ENCODE peak calls at places on chromosomes 12 and 14, in nine cellular contexts. One of them, this sample, is unnamed. For H3K4me1, the result is how much of the 10 kb centered on the place peaks cover.

GRCh38 chr14:50333010-50333409 is 20.9 kb downstream of the DMAC2L start:
- DNase-seq in thyroid gland: no peak
- DNase-seq in tibial artery: no peak
- DNase-seq in hepatocyte: no peak
- DNase-seq in sigmoid colon: peak
- DNase-seq in lower lobe of right lung: no peak
- DNase-seq in adrenal gland: peak
- DNase-seq in H9: no peak
- DNase-seq in upper lobe of right lung: no peak
- DNase-seq in this sample: no peak

GRCh38 chr12:42145552-42146215 is 1.0 kb upstream of the GXYLT1 start:
- DNase-seq in sigmoid colon: no peak
- DNase-seq in upper lobe of right lung: no peak
- DNase-seq in lower lobe of right lung: no peak
- DNase-seq in H9: peak
- DNase-seq in tibial artery: no peak
- DNase-seq in adrenal gland: no peak
- DNase-seq in thyroid gland: no peak
- DNase-seq in hepatocyte: peak
- DNase-seq in this sample: no peak

GRCh38 chr12:106248849-106249371 is 1.1 kb upstream of the CKAP4 start:
- DNase-seq in H9: no peak
- DNase-seq in thyroid gland: no peak
- DNase-seq in upper lobe of right lung: no peak
- DNase-seq in tibial artery: no peak
- DNase-seq in sigmoid colon: no peak
- DNase-seq in adrenal gland: peak
- DNase-seq in hepatocyte: no peak
- DNase-seq in lower lobe of right lung: peak
- DNase-seq in this sample: no peak

GRCh38 chr12:42603246-42603645 is 13.7 kb upstream of the PRICKLE1 start:
- DNase-seq in lower lobe of right lung: no peak
- DNase-seq in thyroid gland: no peak
- DNase-seq in adrenal gland: no peak
- DNase-seq in hepatocyte: no peak
- DNase-seq in tibial artery: no peak
- DNase-seq in upper lobe of right lung: no peak
- DNase-seq in sigmoid colon: no peak
- DNase-seq in H9: no peak
- DNase-seq in this sample: no peak

GRCh38 chr12:57845478-57846284 is 848 bp downstream of the CTDSP2 start:
- DNase-seq in tibial artery: peak
- DNase-seq in lower lobe of right lung: peak
- DNase-seq in hepatocyte: peak
- DNase-seq in thyroid gland: peak
- DNase-seq in upper lobe of right lung: peak
- DNase-seq in adrenal gland: peak
- DNase-seq in H9: peak
- DNase-seq in sigmoid colon: peak
- DNase-seq in this sample: peak

GRCh38 chr12:23504043-23504442 is 445.4 kb downstream of the SOX5 start:
- DNase-seq in lower lobe of right lung: no peak
- DNase-seq in thyroid gland: no peak
- DNase-seq in adrenal gland: no peak
- DNase-seq in H9: peak
- DNase-seq in tibial artery: no peak
- DNase-seq in upper lobe of right lung: no peak
- DNase-seq in sigmoid colon: no peak
- DNase-seq in hepatocyte: no peak
- DNase-seq in this sample: no peak

GRCh38 chr12:7265251-7265650 is 38.6 kb upstream of the ACSM4 start:
- DNase-seq in lower lobe of right lung: no peak
- DNase-seq in adrenal gland: no peak
- DNase-seq in sigmoid colon: no peak
- DNase-seq in H9: no peak
- DNase-seq in hepatocyte: no peak
- DNase-seq in tibial artery: no peak
- DNase-seq in upper lobe of right lung: no peak
- DNase-seq in thyroid gland: no peak
- DNase-seq in this sample: no peak

GRCh38 chr12:94080684-94081009 is 67.7 kb upstream of the PLXNC1 start:
- DNase-seq in upper lobe of right lung: no peak
- DNase-seq in adrenal gland: no peak
- DNase-seq in thyroid gland: no peak
- DNase-seq in H9: no peak
- DNase-seq in lower lobe of right lung: no peak
- DNase-seq in tibial artery: no peak
- DNase-seq in hepatocyte: no peak
- DNase-seq in sigmoid colon: no peak
- DNase-seq in this sample: no peak

GRCh38 chr12:65121049-65121955 is at the start of gene WIF1:
- DNase-seq in lower lobe of right lung: peak
- DNase-seq in upper lobe of right lung: peak
- DNase-seq in sigmoid colon: peak
- DNase-seq in H9: peak
- DNase-seq in hepatocyte: peak
- DNase-seq in thyroid gland: peak
- DNase-seq in tibial artery: peak
- DNase-seq in adrenal gland: no peak
- DNase-seq in this sample: peak

GRCh38 chr14:32607399-32607798 is 278.3 kb downstream of the AKAP6 start:
- DNase-seq in hepatocyte: no peak
- DNase-seq in H9: no peak
- DNase-seq in adrenal gland: no peak
- DNase-seq in lower lobe of right lung: no peak
- DNase-seq in thyroid gland: no peak
- DNase-seq in upper lobe of right lung: no peak
- DNase-seq in sigmoid colon: no peak
- DNase-seq in tibial artery: no peak
- DNase-seq in this sample: no peak

GRCh38 chr12:124833693-124834122 is 30.0 kb downstream of the SCARB1 start:
- DNase-seq in lower lobe of right lung: no peak
- DNase-seq in hepatocyte: no peak
- DNase-seq in sigmoid colon: no peak
- DNase-seq in tibial artery: peak
- DNase-seq in H9: peak
- DNase-seq in adrenal gland: peak
- DNase-seq in thyroid gland: no peak
- DNase-seq in upper lobe of right lung: no peak
- DNase-seq in this sample: no peak

GRCh38 chr12:78060186-78060585 is 229.5 kb downstream of the NAV3 start:
- DNase-seq in H9: no peak
- DNase-seq in sigmoid colon: no peak
- DNase-seq in hepatocyte: no peak
- DNase-seq in thyroid gland: no peak
- DNase-seq in upper lobe of right lung: no peak
- DNase-seq in tibial artery: no peak
- DNase-seq in adrenal gland: no peak
- DNase-seq in lower lobe of right lung: no peak
- DNase-seq in this sample: no peak

DNA sequence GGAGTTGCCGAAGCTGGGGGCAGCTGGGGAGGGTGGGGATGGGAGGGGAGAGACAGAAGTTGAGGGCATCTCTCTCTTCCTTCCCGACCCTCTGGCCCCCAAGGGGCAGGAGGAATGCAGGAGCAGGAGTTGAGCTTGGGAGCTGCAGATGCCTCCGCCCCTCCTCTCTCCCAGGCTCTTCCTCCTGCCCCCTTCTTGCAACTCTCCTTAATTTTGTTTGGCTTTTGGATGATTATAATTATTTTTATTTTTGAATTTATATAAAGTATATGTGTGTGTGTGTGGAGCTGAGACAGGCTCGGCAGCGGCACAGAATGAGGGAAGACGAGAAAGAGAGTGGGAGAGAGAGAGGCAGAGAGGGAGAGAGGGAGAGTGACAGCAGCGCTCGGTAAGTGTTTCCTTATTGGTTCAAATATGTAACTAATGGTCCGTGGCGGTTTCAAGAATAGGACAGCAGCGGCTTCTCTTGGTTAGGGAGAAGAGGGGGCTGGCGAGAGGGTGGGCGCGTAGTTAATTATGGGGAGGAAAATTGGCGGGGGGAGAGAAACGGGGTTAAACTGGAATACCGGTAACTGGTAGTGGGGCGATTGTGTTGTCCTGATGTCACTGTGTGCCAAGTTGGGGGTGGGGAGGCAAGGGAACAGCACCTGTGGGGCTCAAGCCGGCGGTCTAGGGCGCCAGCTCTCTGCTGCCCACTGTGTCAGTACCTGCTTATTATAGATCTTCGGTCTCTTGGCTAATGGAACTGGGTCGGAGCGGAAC is 8.4 kb downstream of the HOXC8 start:
- DNase-seq in thyroid gland: no peak
- DNase-seq in adrenal gland: peak
- DNase-seq in H9: peak
- DNase-seq in lower lobe of right lung: no peak
- DNase-seq in upper lobe of right lung: no peak
- DNase-seq in tibial artery: peak
- DNase-seq in hepatocyte: no peak
- DNase-seq in sigmoid colon: no peak
- DNase-seq in this sample: no peak
- TF ChIP-seq CTCF in thyroid gland: no peak
- TF ChIP-seq CTCF in adrenal gland: no peak
- TF ChIP-seq CTCF in H9: no peak
- TF ChIP-seq CTCF in lower lobe of right lung: no peak
- TF ChIP-seq CTCF in upper lobe of right lung: no peak
- TF ChIP-seq CTCF in tibial artery: no peak
- TF ChIP-seq CTCF in hepatocyte: no peak
- TF ChIP-seq CTCF in sigmoid colon: no peak
- TF ChIP-seq CTCF in this sample: no peak

GRCh38 chr14:52926994-52927393 is 23.9 kb downstream of the FERMT2 start:
- DNase-seq in thyroid gland: no peak
- DNase-seq in hepatocyte: no peak
- DNase-seq in tibial artery: no peak
- DNase-seq in H9: no peak
- DNase-seq in sigmoid colon: no peak
- DNase-seq in lower lobe of right lung: no peak
- DNase-seq in adrenal gland: no peak
- DNase-seq in upper lobe of right lung: no peak
- DNase-seq in this sample: no peak
- H3K4me1 ChIP-seq in thyroid gland: half or more
- H3K4me1 ChIP-seq in hepatocyte: under half
- H3K4me1 ChIP-seq in tibial artery: half or more
- H3K4me1 ChIP-seq in H9: under half
- H3K4me1 ChIP-seq in sigmoid colon: half or more
- H3K4me1 ChIP-seq in lower lobe of right lung: half or more
- H3K4me1 ChIP-seq in adrenal gland: under half
- H3K4me1 ChIP-seq in upper lobe of right lung: under half
- H3K4me1 ChIP-seq in this sample: under half

GRCh38 chr14:30873308-30874119 is 845 bp upstream of the COCH start:
- DNase-seq in hepatocyte: no peak
- DNase-seq in thyroid gland: no peak
- DNase-seq in upper lobe of right lung: no peak
- DNase-seq in lower lobe of right lung: no peak
- DNase-seq in adrenal gland: no peak
- DNase-seq in tibial artery: no peak
- DNase-seq in sigmoid colon: no peak
- DNase-seq in H9: no peak
- DNase-seq in this sample: no peak

GRCh38 chr14:30874999-30875787 is 834 bp downstream of the COCH start:
- DNase-seq in adrenal gland: no peak
- DNase-seq in sigmoid colon: no peak
- DNase-seq in upper lobe of right lung: no peak
- DNase-seq in tibial artery: no peak
- DNase-seq in thyroid gland: no peak
- DNase-seq in lower lobe of right lung: no peak
- DNase-seq in hepatocyte: peak
- DNase-seq in H9: peak
- DNase-seq in this sample: peak

GRCh38 chr14:30875788-30876053 is 1.4 kb downstream of the COCH start:
- DNase-seq in upper lobe of right lung: no peak
- DNase-seq in sigmoid colon: no peak
- DNase-seq in tibial artery: no peak
- DNase-seq in adrenal gland: no peak
- DNase-seq in thyroid gland: no peak
- DNase-seq in hepatocyte: no peak
- DNase-seq in lower lobe of right lung: no peak
- DNase-seq in H9: no peak
- DNase-seq in this sample: no peak

GRCh38 chr14:30872602-30873001 is 1.8 kb upstream of the COCH start:
- DNase-seq in hepatocyte: no peak
- DNase-seq in sigmoid colon: no peak
- DNase-seq in tibial artery: no peak
- DNase-seq in adrenal gland: no peak
- DNase-seq in lower lobe of right lung: no peak
- DNase-seq in thyroid gland: no peak
- DNase-seq in upper lobe of right lung: no peak
- DNase-seq in H9: no peak
- DNase-seq in this sample: no peak

GRCh38 chr14:30874120-30874998 is at the start of gene COCH:
- DNase-seq in adrenal gland: no peak
- DNase-seq in H9: peak
- DNase-seq in hepatocyte: peak
- DNase-seq in tibial artery: no peak
- DNase-seq in upper lobe of right lung: peak
- DNase-seq in lower lobe of right lung: peak
- DNase-seq in thyroid gland: peak
- DNase-seq in sigmoid colon: no peak
- DNase-seq in this sample: peak
- TF ChIP-seq CTCF in adrenal gland: no peak
- TF ChIP-seq CTCF in H9: peak
- TF ChIP-seq CTCF in hepatocyte: peak
- TF ChIP-seq CTCF in tibial artery: peak
- TF ChIP-seq CTCF in upper lobe of right lung: peak
- TF ChIP-seq CTCF in lower lobe of right lung: peak
- TF ChIP-seq CTCF in thyroid gland: no peak
- TF ChIP-seq CTCF in sigmoid colon: peak
- TF ChIP-seq CTCF in this sample: peak

GRCh38 chr12:53994691-53995310 is 5.2 kb upstream of the HOXC9 start:
- DNase-seq in hepatocyte: no peak
- DNase-seq in upper lobe of right lung: no peak
- DNase-seq in lower lobe of right lung: no peak
- DNase-seq in sigmoid colon: no peak
- DNase-seq in thyroid gland: no peak
- DNase-seq in H9: no peak
- DNase-seq in adrenal gland: no peak
- DNase-seq in tibial artery: no peak
- DNase-seq in this sample: no peak

GRCh38 chr12:53995311-53996187 is 4.4 kb upstream of the HOXC9 start:
- DNase-seq in upper lobe of right lung: no peak
- DNase-seq in adrenal gland: no peak
- DNase-seq in thyroid gland: no peak
- DNase-seq in hepatocyte: peak
- DNase-seq in sigmoid colon: no peak
- DNase-seq in H9: peak
- DNase-seq in tibial artery: peak
- DNase-seq in lower lobe of right lung: no peak
- DNase-seq in this sample: no peak

GRCh38 chr12:53992377-53992776 is 7.4 kb downstream of the HOXC10 start:
- DNase-seq in upper lobe of right lung: no peak
- DNase-seq in hepatocyte: no peak
- DNase-seq in thyroid gland: no peak
- DNase-seq in H9: no peak
- DNase-seq in sigmoid colon: no peak
- DNase-seq in lower lobe of right lung: no peak
- DNase-seq in tibial artery: no peak
- DNase-seq in adrenal gland: no peak
- DNase-seq in this sample: no peak

GRCh38 chr12:53994268-53994690 is 5.7 kb upstream of the HOXC9 start:
- DNase-seq in tibial artery: no peak
- DNase-seq in lower lobe of right lung: no peak
- DNase-seq in sigmoid colon: no peak
- DNase-seq in H9: no peak
- DNase-seq in thyroid gland: no peak
- DNase-seq in upper lobe of right lung: no peak
- DNase-seq in hepatocyte: no peak
- DNase-seq in adrenal gland: no peak
- DNase-seq in this sample: no peak

GRCh38 chr12:53993397-53994267 is 6.3 kb upstream of the HOXC9 start:
- DNase-seq in upper lobe of right lung: no peak
- DNase-seq in lower lobe of right lung: no peak
- DNase-seq in thyroid gland: no peak
- DNase-seq in H9: no peak
- DNase-seq in hepatocyte: no peak
- DNase-seq in tibial artery: no peak
- DNase-seq in sigmoid colon: no peak
- DNase-seq in adrenal gland: no peak
- DNase-seq in this sample: no peak
- H3K4me1 ChIP-seq in upper lobe of right lung: under half
- H3K4me1 ChIP-seq in lower lobe of right lung: under half
- H3K4me1 ChIP-seq in thyroid gland: under half
- H3K4me1 ChIP-seq in H9: under half
- H3K4me1 ChIP-seq in hepatocyte: under half
- H3K4me1 ChIP-seq in tibial artery: half or more
- H3K4me1 ChIP-seq in sigmoid colon: under half
- H3K4me1 ChIP-seq in adrenal gland: under half
- H3K4me1 ChIP-seq in this sample: under half